ENCODE peak calls at places on chromosomes 16 and 17, in ten cellular contexts. V is cardiac muscle cell; A is neuronal stem cell; Y is dorsolateral prefrontal cortex; K is AG04450; X is CD8-positive, alpha-beta T cell; J is breast epithelium; M is pancreas; O is transverse colon; N is CD4-positive, alpha-beta T cell. Z is an unnamed sample.

GRCh38 chr16:65196696-65197095 is 74.8 kb upstream of the CDH11 start:
- DNase-seq in V (no peak), A (no peak), Y (no peak), K (no peak), X (no peak), J (no peak), M (no peak), O (no peak), N (no peak), Z (no peak)

GRCh38 chr16:87132361-87133014 is 184.7 kb downstream of the C16orf95 start:
- DNase-seq in V (peak), A (peak), Y (peak), K (peak), X (no peak), J (no peak), M (no peak), O (no peak), N (no peak), Z (no peak)

GRCh38 chr16:57769541-57770145 is 32.6 kb downstream of the KIFC3 start:
- DNase-seq in V (no peak), A (no peak), Y (no peak), K (no peak), X (no peak), J (no peak), M (no peak), O (no peak), N (no peak), Z (no peak)

GRCh38 chr16:56691885-56692284 is 9.6 kb downstream of the MT1X start:
- DNase-seq in V (no peak), A (no peak), Y (no peak), K (no peak), X (no peak), J (peak), M (peak), O (peak), N (no peak), Z (no peak)

GRCh38 chr17:210402-210801 is 29.0 kb upstream of the DOC2B start:
- DNase-seq in V (no peak), A (no peak), Y (no peak), K (no peak), X (no peak), J (no peak), M (no peak), O (no peak), N (no peak), Z (no peak)

GRCh38 chr16:84144301-84144858 is 597 bp downstream of the HSDL1 start:
- DNase-seq in V (peak), A (no peak), Y (peak), K (no peak), X (peak), J (no peak), M (peak), O (peak), N (peak), Z (peak)

GRCh38 chr16:66578596-66579531 is at the start of gene CMTM2:
- DNase-seq in V (peak), A (no peak), Y (no peak), K (no peak), X (peak), J (no peak), M (no peak), O (no peak), N (no peak), Z (no peak)

GRCh38 chr17:77110006-77110374 is 30.8 kb upstream of the SEC14L1 start:
- DNase-seq in V (peak), A (peak), Y (no peak), K (no peak), X (no peak), J (no peak), M (no peak), O (no peak), N (no peak), Z (no peak)

DNA sequence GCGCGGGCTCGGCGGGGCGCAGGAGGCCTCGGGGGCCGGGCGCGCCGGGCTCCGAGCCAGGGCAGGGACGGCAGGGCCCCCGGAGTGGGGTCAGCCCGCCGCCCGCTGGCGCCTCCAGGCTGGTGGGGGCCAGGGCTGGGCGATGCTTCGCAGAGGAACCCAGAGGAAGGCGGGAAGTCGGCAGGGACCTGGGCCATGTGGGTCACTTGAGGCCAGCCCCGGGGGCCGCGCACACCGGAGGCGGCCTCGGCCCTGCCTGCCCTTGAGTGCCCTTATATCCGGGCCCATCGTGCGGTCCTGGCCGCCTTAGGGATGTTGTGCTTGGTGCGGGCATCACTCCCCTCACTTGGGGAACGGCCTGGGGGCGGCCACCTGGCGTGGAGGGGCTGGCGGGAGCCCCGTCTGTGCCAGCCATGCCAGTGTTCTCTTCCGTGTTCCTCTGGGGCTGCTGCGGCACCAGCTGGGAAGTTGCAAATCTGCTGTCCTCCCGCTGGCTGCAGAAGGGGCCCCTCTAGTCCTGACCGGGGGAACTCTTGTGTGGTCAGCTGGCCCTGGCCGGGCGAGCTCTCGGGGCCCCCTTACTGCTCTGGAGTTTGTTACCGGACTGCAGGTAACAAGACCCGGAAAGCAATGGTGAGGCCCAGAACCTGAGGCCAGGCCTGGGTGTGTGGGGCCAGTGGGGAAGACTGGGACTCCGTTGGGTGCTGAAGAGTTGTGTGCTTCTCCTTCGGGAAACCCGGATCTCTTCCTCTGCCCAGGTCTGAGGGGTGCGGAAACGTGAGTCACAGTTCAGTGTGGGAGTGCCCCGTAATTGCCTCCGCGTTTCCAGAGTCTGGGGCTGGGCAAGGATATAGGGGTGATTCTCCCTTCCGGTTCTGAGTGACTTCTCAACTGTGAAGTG is 849 bp downstream of the CAPN15 start:
- DNase-seq in V (peak), A (no peak), Y (no peak), K (no peak), X (no peak), J (no peak), M (peak), O (peak), N (no peak), Z (peak)
- H3K27ac ChIP-seq in V (peak), A (no peak), Y (no peak), K (peak), X (peak), J (peak), M (peak), O (peak), N (no peak), Z (peak)

GRCh38 chr17:82678265-82678891 is 20.1 kb downstream of the RAB40B start:
- DNase-seq in V (no peak), A (no peak), Y (no peak), K (no peak), X (no peak), J (no peak), M (no peak), O (no peak), N (no peak), Z (no peak)
- H3K27ac ChIP-seq in V (no peak), A (no peak), Y (peak), K (no peak), X (no peak), J (no peak), M (no peak), O (no peak), N (no peak), Z (no peak)

GRCh38 chr16:73025111-73025505 is 22.8 kb downstream of the ZFHX3 start:
- DNase-seq in V (peak), A (no peak), Y (no peak), K (no peak), X (no peak), J (no peak), M (no peak), O (no peak), N (no peak), Z (no peak)
- H3K27ac ChIP-seq in V (no peak), A (no peak), Y (no peak), K (no peak), X (no peak), J (peak), M (no peak), O (peak), N (no peak), Z (no peak)

GRCh38 chr17:43176119-43176570 is 5.1 kb downstream of the NBR1 start:
- DNase-seq in V (no peak), A (no peak), Y (no peak), K (no peak), X (no peak), J (no peak), M (no peak), O (peak), N (no peak), Z (no peak)
- H3K27ac ChIP-seq in V (no peak), A (no peak), Y (no peak), K (no peak), X (no peak), J (no peak), M (peak), O (peak), N (peak), Z (peak)

DNA sequence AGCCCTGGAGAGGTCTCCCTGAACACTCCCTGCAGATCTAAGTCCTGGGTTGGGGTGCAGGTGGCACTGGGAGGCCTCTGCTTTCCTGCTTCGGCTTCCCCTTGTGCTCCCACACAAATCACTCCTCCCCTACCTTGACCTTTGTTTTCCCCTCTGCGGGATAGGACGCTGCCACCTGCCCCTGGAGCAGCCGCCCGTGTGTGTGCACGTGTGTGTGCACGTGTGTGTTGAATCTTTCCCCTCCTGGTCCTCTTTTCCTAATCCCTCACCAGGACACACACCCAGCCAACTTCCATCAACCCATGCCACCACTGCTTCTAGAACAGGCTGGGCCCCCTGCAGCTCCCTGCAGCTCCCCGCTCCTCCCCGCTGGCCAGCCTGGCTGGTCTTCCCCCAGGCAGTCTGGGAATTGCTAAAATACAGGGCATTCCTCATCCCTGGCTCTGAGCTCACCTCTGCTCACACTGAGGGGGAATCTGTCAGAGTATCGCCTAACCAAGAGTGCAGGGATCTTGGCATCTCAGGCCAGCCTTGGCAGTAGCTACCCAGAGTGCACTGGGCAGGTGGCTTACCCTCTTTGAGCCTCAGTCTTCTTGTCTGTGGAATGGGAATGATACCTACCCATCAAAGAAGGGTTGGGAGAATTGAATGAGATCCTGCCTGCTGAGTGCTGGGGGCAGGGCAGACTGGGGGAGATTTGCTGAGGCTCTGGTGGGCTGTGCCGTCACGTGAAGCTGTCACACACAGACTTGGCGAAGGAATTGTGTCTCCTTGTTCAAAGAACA is 198.5 kb downstream of the NTN1 start:
- DNase-seq in V (no peak), A (no peak), Y (no peak), K (no peak), X (no peak), J (no peak), M (no peak), O (no peak), N (no peak), Z (no peak)
- H3K27ac ChIP-seq in V (no peak), A (peak), Y (no peak), K (no peak), X (no peak), J (no peak), M (no peak), O (no peak), N (no peak), Z (no peak)

DNA sequence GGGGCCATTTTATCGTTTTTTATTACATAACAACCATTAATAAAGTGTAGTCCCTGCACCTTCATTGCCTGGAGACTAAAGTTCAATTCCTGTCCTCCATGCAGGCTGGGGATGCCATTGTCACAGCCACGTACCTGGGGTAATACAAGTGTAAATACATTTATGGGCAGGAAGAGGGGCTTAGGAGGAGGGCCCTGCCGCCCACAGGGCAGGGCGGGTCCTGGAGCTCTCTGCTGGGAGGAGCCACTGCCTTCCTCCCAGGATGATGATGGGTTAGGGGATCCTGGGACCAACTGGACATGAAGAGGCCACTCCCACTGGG is 44.0 kb upstream of the SLC38A10 start:
- DNase-seq in V (no peak), A (no peak), Y (no peak), K (no peak), X (no peak), J (no peak), M (no peak), O (peak), N (no peak), Z (peak)
- H3K27ac ChIP-seq in V (peak), A (no peak), Y (no peak), K (no peak), X (no peak), J (peak), M (peak), O (peak), N (no peak), Z (peak)